ENCODE peak calls at places on chromosomes 4 and X, in four cellular contexts. One of them, this sample, is unnamed.

GRCh38 chrX:133608406-133608805 is 193.1 kb upstream of the GPC4 start:
- DNase-seq in neural crest cell: no peak
- DNase-seq in sigmoid colon: no peak
- DNase-seq in GM13976: no peak
- DNase-seq in this sample: peak

GRCh38 chr4:153038493-153039311 is 102.6 kb downstream of the FHDC1 start:
- DNase-seq in neural crest cell: no peak
- DNase-seq in sigmoid colon: no peak
- DNase-seq in GM13976: no peak
- DNase-seq in this sample: no peak

GRCh38 chrX:114201622-114202021 is 382.3 kb upstream of the HTR2C start:
- DNase-seq in neural crest cell: no peak
- DNase-seq in sigmoid colon: no peak
- DNase-seq in GM13976: no peak
- DNase-seq in this sample: no peak

GRCh38 chr4:121308328-121308663 is 72.5 kb downstream of the QRFPR start:
- DNase-seq in neural crest cell: no peak
- DNase-seq in sigmoid colon: no peak
- DNase-seq in GM13976: no peak
- DNase-seq in this sample: no peak

GRCh38 chr4:2324891-2325290 is 63.0 kb upstream of the MXD4 start:
- DNase-seq in neural crest cell: no peak
- DNase-seq in sigmoid colon: no peak
- DNase-seq in GM13976: no peak
- DNase-seq in this sample: peak

GRCh38 chr4:159075531-159075932 is 27.3 kb upstream of the RAPGEF2 start:
- DNase-seq in neural crest cell: no peak
- DNase-seq in sigmoid colon: no peak
- DNase-seq in GM13976: no peak
- DNase-seq in this sample: no peak

GRCh38 chr4:78566834-78567501 is 15.4 kb downstream of the ANXA3 start:
- DNase-seq in neural crest cell: no peak
- DNase-seq in sigmoid colon: no peak
- DNase-seq in GM13976: no peak
- DNase-seq in this sample: no peak

GRCh38 chr4:187849556-187850245 is 145.9 kb upstream of the ZFP42 start:
- DNase-seq in neural crest cell: no peak
- DNase-seq in sigmoid colon: no peak
- DNase-seq in GM13976: no peak
- DNase-seq in this sample: no peak

GRCh38 chr4:20299515-20299914 is 47.8 kb downstream of the SLIT2 start:
- DNase-seq in neural crest cell: no peak
- DNase-seq in sigmoid colon: no peak
- DNase-seq in GM13976: no peak
- DNase-seq in this sample: peak

GRCh38 chrX:136130931-136131843 is 16.1 kb upstream of the FHL1 start:
- DNase-seq in neural crest cell: no peak
- DNase-seq in sigmoid colon: no peak
- DNase-seq in GM13976: no peak
- DNase-seq in this sample: peak

GRCh38 chrX:378443-378842 is 8.3 kb downstream of the PPP2R3B start:
- DNase-seq in neural crest cell: no peak
- DNase-seq in sigmoid colon: no peak
- DNase-seq in GM13976: no peak
- DNase-seq in this sample: no peak

GRCh38 chrX:106201502-106202178 is 33.5 kb downstream of the PWWP3B start:
- DNase-seq in neural crest cell: peak
- DNase-seq in sigmoid colon: no peak
- DNase-seq in GM13976: no peak
- DNase-seq in this sample: no peak

GRCh38 chrX:19904778-19905367 is 17.5 kb upstream of the SH3KBP1 start:
- DNase-seq in neural crest cell: no peak
- DNase-seq in sigmoid colon: no peak
- DNase-seq in GM13976: peak
- DNase-seq in this sample: peak

GRCh38 chrX:64570204-64570603 is 175.0 kb upstream of the MTMR8 start:
- DNase-seq in neural crest cell: no peak
- DNase-seq in sigmoid colon: no peak
- DNase-seq in GM13976: no peak
- DNase-seq in this sample: no peak

GRCh38 chr4:64158648-64159326 is 250.5 kb downstream of the TECRL start:
- DNase-seq in neural crest cell: peak
- DNase-seq in sigmoid colon: no peak
- DNase-seq in GM13976: peak
- DNase-seq in this sample: peak

GRCh38 chrX:50469206-50469605 is 1.4 kb downstream of the DGKK start:
- DNase-seq in neural crest cell: no peak
- DNase-seq in sigmoid colon: no peak
- DNase-seq in GM13976: no peak
- DNase-seq in this sample: no peak

GRCh38 chr4:83964996-83965541 is 429.2 kb downstream of the GPAT3 start:
- DNase-seq in neural crest cell: no peak
- DNase-seq in sigmoid colon: no peak
- DNase-seq in GM13976: no peak
- DNase-seq in this sample: peak

GRCh38 chrX:153517421-153517820 is at the start of gene ATP2B3:
- DNase-seq in neural crest cell: no peak
- DNase-seq in sigmoid colon: no peak
- DNase-seq in GM13976: no peak
- DNase-seq in this sample: no peak

GRCh38 chrX:51487960-51488267 is 8.5 kb downstream of the NUDT11 start:
- DNase-seq in neural crest cell: no peak
- DNase-seq in sigmoid colon: no peak
- DNase-seq in GM13976: no peak
- DNase-seq in this sample: no peak

GRCh38 chr4:163166041-163166579 is 580 bp downstream of the NAF1 start:
- DNase-seq in neural crest cell: peak
- DNase-seq in sigmoid colon: peak
- DNase-seq in GM13976: peak
- DNase-seq in this sample: peak

GRCh38 chr4:86855572-86855971 is 6.4 kb upstream of the SLC10A6 start:
- DNase-seq in neural crest cell: no peak
- DNase-seq in sigmoid colon: no peak
- DNase-seq in GM13976: no peak
- DNase-seq in this sample: peak

GRCh38 chr4:72909461-72909860 is 160.1 kb downstream of the COX18 start:
- DNase-seq in neural crest cell: no peak
- DNase-seq in sigmoid colon: no peak
- DNase-seq in GM13976: no peak
- DNase-seq in this sample: peak

GRCh38 chrX:80420147-80420546 is at the start of gene TENT5D:
- DNase-seq in neural crest cell: no peak
- DNase-seq in sigmoid colon: no peak
- DNase-seq in GM13976: no peak
- DNase-seq in this sample: no peak

GRCh38 chr4:151866266-151866918 is 105.6 kb upstream of the GATB start:
- DNase-seq in neural crest cell: no peak
- DNase-seq in sigmoid colon: no peak
- DNase-seq in GM13976: no peak
- DNase-seq in this sample: no peak

GRCh38 chr4:17544831-17545234 is 29.9 kb downstream of the CLRN2 start:
- DNase-seq in neural crest cell: no peak
- DNase-seq in sigmoid colon: no peak
- DNase-seq in GM13976: no peak
- DNase-seq in this sample: no peak

GRCh38 chr4:185238750-185239149 is 29.4 kb downstream of the SNX25 start:
- DNase-seq in neural crest cell: no peak
- DNase-seq in sigmoid colon: no peak
- DNase-seq in GM13976: no peak
- DNase-seq in this sample: no peak

GRCh38 chr4:98446499-98447375 is 185.6 kb downstream of the RAP1GDS1 start:
- DNase-seq in neural crest cell: no peak
- DNase-seq in sigmoid colon: no peak
- DNase-seq in GM13976: peak
- DNase-seq in this sample: peak

GRCh38 chrX:17580529-17581155 is 156.7 kb upstream of the SCML1 start:
- DNase-seq in neural crest cell: no peak
- DNase-seq in sigmoid colon: peak
- DNase-seq in GM13976: no peak
- DNase-seq in this sample: no peak

GRCh38 chr4:25253072-25253447 is 19.2 kb downstream of the PI4K2B start:
- DNase-seq in neural crest cell: no peak
- DNase-seq in sigmoid colon: no peak
- DNase-seq in GM13976: peak
- DNase-seq in this sample: peak

GRCh38 chr4:39043058-39043696 is 11.0 kb upstream of the TMEM156 start:
- DNase-seq in neural crest cell: no peak
- DNase-seq in sigmoid colon: no peak
- DNase-seq in GM13976: no peak
- DNase-seq in this sample: peak

GRCh38 chr4:150368667-150369066 is 213.3 kb upstream of the MAB21L2 start:
- DNase-seq in neural crest cell: no peak
- DNase-seq in sigmoid colon: no peak
- DNase-seq in GM13976: no peak
- DNase-seq in this sample: no peak

GRCh38 chrX:134999469-134999868 is 8.7 kb downstream of the SMIM10 start:
- DNase-seq in neural crest cell: no peak
- DNase-seq in sigmoid colon: no peak
- DNase-seq in GM13976: peak
- DNase-seq in this sample: peak

DNA sequence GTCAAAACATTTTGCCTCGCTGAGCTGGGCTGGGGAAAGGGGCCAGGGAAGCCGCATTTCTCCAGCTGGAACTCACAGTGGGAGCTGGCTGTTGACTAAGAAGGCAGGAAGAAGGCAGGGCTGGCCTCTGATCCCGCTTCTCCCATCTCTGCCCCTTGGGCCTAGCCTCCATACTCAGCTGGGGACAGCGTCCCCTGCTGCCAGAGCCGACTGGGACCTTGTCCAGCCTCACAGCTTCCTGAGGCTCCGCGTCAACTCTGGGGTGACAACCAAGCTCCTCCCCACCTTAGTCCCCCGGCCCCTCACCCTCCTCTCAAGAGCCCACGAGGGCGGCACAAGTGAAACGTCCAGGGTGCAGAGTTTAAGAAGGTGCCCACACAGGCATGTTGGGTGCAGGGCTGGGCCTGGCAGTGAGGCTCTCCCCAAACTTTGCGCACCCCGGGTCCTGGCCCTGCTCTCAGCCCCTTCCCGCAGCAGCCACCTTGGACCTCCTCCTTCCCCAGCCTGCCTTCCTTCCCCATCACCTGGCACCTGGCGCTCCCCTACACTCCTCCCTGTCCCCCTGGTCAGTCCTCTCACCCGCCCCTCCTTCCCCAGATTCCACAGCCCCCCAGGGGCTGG is 100.8 kb downstream of the PSAPL1 start:
- DNase-seq in neural crest cell: no peak
- DNase-seq in sigmoid colon: no peak
- DNase-seq in GM13976: no peak
- DNase-seq in this sample: no peak
- TF ChIP-seq CTCF in neural crest cell: no peak
- TF ChIP-seq CTCF in sigmoid colon: no peak
- TF ChIP-seq CTCF in GM13976: no peak
- TF ChIP-seq CTCF in this sample: no peak

GRCh38 chr4:69156913-69157312 is 57.6 kb downstream of the UGT2B11 start:
- DNase-seq in neural crest cell: no peak
- DNase-seq in sigmoid colon: no peak
- DNase-seq in GM13976: no peak
- DNase-seq in this sample: peak
- TF ChIP-seq CTCF in neural crest cell: peak
- TF ChIP-seq CTCF in sigmoid colon: no peak
- TF ChIP-seq CTCF in GM13976: no peak
- TF ChIP-seq CTCF in this sample: no peak

GRCh38 chrX:41333994-41334865 is at the start of gene DDX3X:
- DNase-seq in neural crest cell: peak
- DNase-seq in sigmoid colon: peak
- DNase-seq in GM13976: peak
- DNase-seq in this sample: peak
- TF ChIP-seq CTCF in neural crest cell: peak
- TF ChIP-seq CTCF in sigmoid colon: no peak
- TF ChIP-seq CTCF in GM13976: peak
- TF ChIP-seq CTCF in this sample: no peak

DNA sequence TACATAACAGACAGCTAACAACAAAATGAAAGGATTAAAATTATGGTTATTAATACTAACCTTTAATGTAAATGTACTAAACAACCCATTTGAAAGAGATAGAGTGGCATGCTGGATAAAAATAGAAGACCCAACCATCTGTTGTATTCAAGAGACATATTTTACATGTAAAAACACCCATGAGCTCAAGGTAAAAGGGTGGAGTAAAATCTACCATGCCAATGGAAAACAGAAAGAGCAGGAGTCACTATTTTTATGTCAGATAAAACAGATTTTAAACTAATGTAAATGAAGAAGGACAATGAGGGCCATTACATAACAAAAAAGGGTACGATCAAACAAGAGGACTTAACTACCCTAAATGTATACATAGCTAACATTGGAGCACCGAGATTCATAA is 66.3 kb downstream of the ITM2A start:
- DNase-seq in neural crest cell: no peak
- DNase-seq in sigmoid colon: no peak
- DNase-seq in GM13976: no peak
- DNase-seq in this sample: no peak
- TF ChIP-seq CTCF in neural crest cell: no peak
- TF ChIP-seq CTCF in sigmoid colon: no peak
- TF ChIP-seq CTCF in GM13976: no peak
- TF ChIP-seq CTCF in this sample: no peak

GRCh38 chr4:16078195-16078756 is 5.5 kb downstream of the PROM1 start:
- DNase-seq in neural crest cell: no peak
- DNase-seq in sigmoid colon: no peak
- DNase-seq in GM13976: no peak
- DNase-seq in this sample: no peak

GRCh38 chr4:16075061-16075460 is 8.8 kb downstream of the PROM1 start:
- DNase-seq in neural crest cell: no peak
- DNase-seq in sigmoid colon: no peak
- DNase-seq in GM13976: no peak
- DNase-seq in this sample: no peak

GRCh38 chr4:16079046-16079445 is 4.8 kb downstream of the PROM1 start:
- DNase-seq in neural crest cell: no peak
- DNase-seq in sigmoid colon: no peak
- DNase-seq in GM13976: peak
- DNase-seq in this sample: no peak

GRCh38 chr4:16077786-16078185 is 6.0 kb downstream of the PROM1 start:
- DNase-seq in neural crest cell: no peak
- DNase-seq in sigmoid colon: no peak
- DNase-seq in GM13976: no peak
- DNase-seq in this sample: no peak

DNA sequence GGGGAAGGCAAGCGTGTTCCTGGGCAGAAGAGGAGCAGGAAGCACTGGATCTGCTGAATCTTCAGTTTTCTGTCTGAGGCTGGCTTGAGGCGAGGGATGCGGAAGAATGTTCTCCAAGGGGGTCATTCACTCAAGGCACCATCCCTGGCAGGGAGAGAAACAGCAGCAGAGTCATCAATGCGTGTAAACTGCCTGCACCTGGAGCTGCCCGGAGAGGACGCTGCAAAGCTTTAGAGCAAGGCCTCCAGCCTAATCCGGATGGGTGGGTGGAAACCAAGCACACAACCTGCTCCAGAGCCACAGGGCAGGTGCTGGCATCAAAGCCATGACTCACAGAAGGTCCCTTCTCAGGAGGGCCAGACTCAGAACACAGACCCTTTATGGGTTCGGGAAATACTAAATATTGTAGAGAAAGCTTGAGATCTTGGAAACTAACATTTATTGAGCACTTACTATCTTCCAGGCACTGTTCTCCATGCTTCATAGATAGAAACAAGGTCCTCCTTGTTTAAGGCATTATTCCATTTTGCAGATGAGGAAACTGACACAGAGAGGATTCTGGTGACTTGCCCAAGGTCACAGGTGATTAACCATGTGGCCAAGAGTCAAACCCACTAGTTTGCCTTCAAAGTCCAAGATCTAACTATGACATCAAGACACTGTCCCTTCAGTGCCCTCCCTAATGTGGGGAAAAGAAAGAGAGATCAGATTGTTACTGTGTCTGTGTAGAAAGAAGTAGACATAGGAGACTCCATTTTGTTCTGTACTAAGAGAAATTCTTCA is 7.7 kb downstream of the PROM1 start:
- DNase-seq in neural crest cell: no peak
- DNase-seq in sigmoid colon: no peak
- DNase-seq in GM13976: no peak
- DNase-seq in this sample: no peak
- TF ChIP-seq CTCF in neural crest cell: no peak
- TF ChIP-seq CTCF in sigmoid colon: no peak
- TF ChIP-seq CTCF in GM13976: no peak
- TF ChIP-seq CTCF in this sample: no peak